ENCODE peak calls at places on chromosomes 1 and 21, in ten cellular contexts. One of them, this sample, is unnamed.

GRCh38 chr1:221783437-221783836 is 41.5 kb upstream of the DUSP10 start:
- DNase-seq in activated naive CD4-positive, alpha-beta T cell: no peak
- DNase-seq in skeletal muscle cell: no peak
- DNase-seq in NCI-H2107: no peak
- DNase-seq in stimulated activated CD8-positive, alpha-beta memory T cell treated with anti-CD3 and anti-CD28 coated beads, Interleukin-15, amount 100 ng/mL, for 24 hours: no peak
- DNase-seq in aorta: no peak
- DNase-seq in GM10248: no peak
- DNase-seq in NCI-H1436: no peak
- DNase-seq in body of pancreas: no peak
- DNase-seq in renal cortical epithelial cell: no peak
- DNase-seq in this sample: no peak

GRCh38 chr1:178241057-178241456 is 147.2 kb downstream of the RASAL2 start:
- DNase-seq in body of pancreas: no peak
- DNase-seq in stimulated activated CD8-positive, alpha-beta memory T cell treated with anti-CD3 and anti-CD28 coated beads, Interleukin-15, amount 100 ng/mL, for 24 hours: no peak
- DNase-seq in aorta: no peak
- DNase-seq in GM10248: no peak
- DNase-seq in activated naive CD4-positive, alpha-beta T cell: no peak
- DNase-seq in NCI-H1436: no peak
- DNase-seq in renal cortical epithelial cell: peak; percentile 49
- DNase-seq in NCI-H2107: no peak
- DNase-seq in skeletal muscle cell: no peak
- DNase-seq in this sample: no peak

GRCh38 chr1:224503161-224504118 is 68.8 kb upstream of the WDR26 start:
- DNase-seq in GM10248: peak; percentile 89
- DNase-seq in activated naive CD4-positive, alpha-beta T cell: no peak
- DNase-seq in skeletal muscle cell: peak; percentile 63
- DNase-seq in body of pancreas: peak; percentile 98
- DNase-seq in renal cortical epithelial cell: peak; percentile 81
- DNase-seq in NCI-H1436: peak; percentile 49
- DNase-seq in NCI-H2107: peak; percentile 60
- DNase-seq in stimulated activated CD8-positive, alpha-beta memory T cell treated with anti-CD3 and anti-CD28 coated beads, Interleukin-15, amount 100 ng/mL, for 24 hours: no peak
- DNase-seq in aorta: peak; percentile 89
- DNase-seq in this sample: peak; percentile 96

GRCh38 chr1:221040716-221041275 is 161.6 kb downstream of the HLX start:
- DNase-seq in NCI-H1436: no peak
- DNase-seq in NCI-H2107: no peak
- DNase-seq in activated naive CD4-positive, alpha-beta T cell: no peak
- DNase-seq in stimulated activated CD8-positive, alpha-beta memory T cell treated with anti-CD3 and anti-CD28 coated beads, Interleukin-15, amount 100 ng/mL, for 24 hours: no peak
- DNase-seq in skeletal muscle cell: no peak
- DNase-seq in body of pancreas: no peak
- DNase-seq in renal cortical epithelial cell: peak; percentile 37
- DNase-seq in GM10248: no peak
- DNase-seq in aorta: no peak
- DNase-seq in this sample: no peak

GRCh38 chr1:21552715-21553114 is 43.5 kb downstream of the ALPL start:
- DNase-seq in activated naive CD4-positive, alpha-beta T cell: no peak
- DNase-seq in renal cortical epithelial cell: peak; percentile 85
- DNase-seq in stimulated activated CD8-positive, alpha-beta memory T cell treated with anti-CD3 and anti-CD28 coated beads, Interleukin-15, amount 100 ng/mL, for 24 hours: no peak
- DNase-seq in NCI-H2107: no peak
- DNase-seq in NCI-H1436: no peak
- DNase-seq in skeletal muscle cell: peak; percentile 87
- DNase-seq in body of pancreas: no peak
- DNase-seq in GM10248: no peak
- DNase-seq in aorta: no peak
- DNase-seq in this sample: no peak

GRCh38 chr1:36175137-36176095 is 19.5 kb downstream of the MAP7D1 start:
- DNase-seq in NCI-H1436: no peak
- DNase-seq in stimulated activated CD8-positive, alpha-beta memory T cell treated with anti-CD3 and anti-CD28 coated beads, Interleukin-15, amount 100 ng/mL, for 24 hours: no peak
- DNase-seq in activated naive CD4-positive, alpha-beta T cell: no peak
- DNase-seq in body of pancreas: peak; percentile 78
- DNase-seq in renal cortical epithelial cell: peak; percentile 63
- DNase-seq in aorta: no peak
- DNase-seq in NCI-H2107: peak; percentile 39
- DNase-seq in GM10248: no peak
- DNase-seq in skeletal muscle cell: no peak
- DNase-seq in this sample: peak; percentile 94

GRCh38 chr1:209900734-209901133 is 37.3 kb upstream of the SYT14 start:
- DNase-seq in NCI-H2107: no peak
- DNase-seq in body of pancreas: no peak
- DNase-seq in skeletal muscle cell: no peak
- DNase-seq in GM10248: no peak
- DNase-seq in aorta: no peak
- DNase-seq in stimulated activated CD8-positive, alpha-beta memory T cell treated with anti-CD3 and anti-CD28 coated beads, Interleukin-15, amount 100 ng/mL, for 24 hours: no peak
- DNase-seq in renal cortical epithelial cell: peak; percentile 90
- DNase-seq in activated naive CD4-positive, alpha-beta T cell: no peak
- DNase-seq in NCI-H1436: no peak
- DNase-seq in this sample: no peak

GRCh38 chr21:42645211-42646075 is 8.0 kb upstream of the PDE9A start:
- DNase-seq in NCI-H1436: no peak
- DNase-seq in stimulated activated CD8-positive, alpha-beta memory T cell treated with anti-CD3 and anti-CD28 coated beads, Interleukin-15, amount 100 ng/mL, for 24 hours: no peak
- DNase-seq in body of pancreas: no peak
- DNase-seq in renal cortical epithelial cell: no peak
- DNase-seq in aorta: peak; percentile 47
- DNase-seq in activated naive CD4-positive, alpha-beta T cell: no peak
- DNase-seq in skeletal muscle cell: no peak
- DNase-seq in GM10248: no peak
- DNase-seq in NCI-H2107: no peak
- DNase-seq in this sample: no peak

GRCh38 chr1:177145102-177145779 is 19.3 kb downstream of the ASTN1 start:
- DNase-seq in GM10248: no peak
- DNase-seq in renal cortical epithelial cell: no peak
- DNase-seq in skeletal muscle cell: no peak
- DNase-seq in activated naive CD4-positive, alpha-beta T cell: no peak
- DNase-seq in body of pancreas: no peak
- DNase-seq in aorta: no peak
- DNase-seq in NCI-H2107: no peak
- DNase-seq in NCI-H1436: no peak
- DNase-seq in stimulated activated CD8-positive, alpha-beta memory T cell treated with anti-CD3 and anti-CD28 coated beads, Interleukin-15, amount 100 ng/mL, for 24 hours: no peak
- DNase-seq in this sample: no peak

GRCh38 chr21:33811147-33812024 is 104.2 kb downstream of the ATP5PO start:
- DNase-seq in aorta: no peak
- DNase-seq in GM10248: no peak
- DNase-seq in body of pancreas: no peak
- DNase-seq in activated naive CD4-positive, alpha-beta T cell: no peak
- DNase-seq in skeletal muscle cell: no peak
- DNase-seq in renal cortical epithelial cell: no peak
- DNase-seq in NCI-H2107: no peak
- DNase-seq in NCI-H1436: no peak
- DNase-seq in stimulated activated CD8-positive, alpha-beta memory T cell treated with anti-CD3 and anti-CD28 coated beads, Interleukin-15, amount 100 ng/mL, for 24 hours: no peak
- DNase-seq in this sample: no peak

GRCh38 chr1:235741294-235741693 is 91.7 kb upstream of the GNG4 start:
- DNase-seq in renal cortical epithelial cell: peak; percentile 28
- DNase-seq in body of pancreas: no peak
- DNase-seq in NCI-H1436: no peak
- DNase-seq in stimulated activated CD8-positive, alpha-beta memory T cell treated with anti-CD3 and anti-CD28 coated beads, Interleukin-15, amount 100 ng/mL, for 24 hours: no peak
- DNase-seq in skeletal muscle cell: no peak
- DNase-seq in activated naive CD4-positive, alpha-beta T cell: no peak
- DNase-seq in aorta: no peak
- DNase-seq in GM10248: no peak
- DNase-seq in NCI-H2107: no peak
- DNase-seq in this sample: no peak

GRCh38 chr1:41492341-41492848 is 7.9 kb upstream of the EDN2 start:
- DNase-seq in stimulated activated CD8-positive, alpha-beta memory T cell treated with anti-CD3 and anti-CD28 coated beads, Interleukin-15, amount 100 ng/mL, for 24 hours: no peak
- DNase-seq in NCI-H1436: no peak
- DNase-seq in renal cortical epithelial cell: no peak
- DNase-seq in activated naive CD4-positive, alpha-beta T cell: no peak
- DNase-seq in skeletal muscle cell: no peak
- DNase-seq in NCI-H2107: no peak
- DNase-seq in GM10248: peak; percentile 69
- DNase-seq in body of pancreas: peak; percentile 50
- DNase-seq in aorta: no peak
- DNase-seq in this sample: no peak

GRCh38 chr21:43740497-43741156 is 21.7 kb downstream of the PDXK start:
- DNase-seq in NCI-H1436: peak; percentile 50
- DNase-seq in aorta: no peak
- DNase-seq in skeletal muscle cell: no peak
- DNase-seq in stimulated activated CD8-positive, alpha-beta memory T cell treated with anti-CD3 and anti-CD28 coated beads, Interleukin-15, amount 100 ng/mL, for 24 hours: no peak
- DNase-seq in GM10248: no peak
- DNase-seq in activated naive CD4-positive, alpha-beta T cell: peak; percentile 5
- DNase-seq in body of pancreas: peak; percentile 77
- DNase-seq in renal cortical epithelial cell: peak; percentile 64
- DNase-seq in NCI-H2107: no peak
- DNase-seq in this sample: peak; percentile 39

GRCh38 chr1:24928631-24929090 is 1.4 kb downstream of the RUNX3 start:
- DNase-seq in body of pancreas: no peak
- DNase-seq in renal cortical epithelial cell: no peak
- DNase-seq in NCI-H1436: no peak
- DNase-seq in stimulated activated CD8-positive, alpha-beta memory T cell treated with anti-CD3 and anti-CD28 coated beads, Interleukin-15, amount 100 ng/mL, for 24 hours: no peak
- DNase-seq in activated naive CD4-positive, alpha-beta T cell: peak; percentile 44
- DNase-seq in NCI-H2107: no peak
- DNase-seq in aorta: peak; percentile 69
- DNase-seq in skeletal muscle cell: no peak
- DNase-seq in GM10248: no peak
- DNase-seq in this sample: no peak

GRCh38 chr1:221159608-221160007 is 280.4 kb downstream of the HLX start:
- DNase-seq in skeletal muscle cell: no peak
- DNase-seq in body of pancreas: no peak
- DNase-seq in NCI-H1436: peak; percentile 8
- DNase-seq in aorta: no peak
- DNase-seq in renal cortical epithelial cell: no peak
- DNase-seq in GM10248: no peak
- DNase-seq in NCI-H2107: no peak
- DNase-seq in activated naive CD4-positive, alpha-beta T cell: no peak
- DNase-seq in stimulated activated CD8-positive, alpha-beta memory T cell treated with anti-CD3 and anti-CD28 coated beads, Interleukin-15, amount 100 ng/mL, for 24 hours: no peak
- DNase-seq in this sample: no peak

GRCh38 chr1:229139320-229139719 is 131.6 kb upstream of the RAB4A start:
- DNase-seq in renal cortical epithelial cell: no peak
- DNase-seq in skeletal muscle cell: no peak
- DNase-seq in aorta: no peak
- DNase-seq in stimulated activated CD8-positive, alpha-beta memory T cell treated with anti-CD3 and anti-CD28 coated beads, Interleukin-15, amount 100 ng/mL, for 24 hours: no peak
- DNase-seq in body of pancreas: no peak
- DNase-seq in activated naive CD4-positive, alpha-beta T cell: no peak
- DNase-seq in NCI-H1436: no peak
- DNase-seq in NCI-H2107: no peak
- DNase-seq in GM10248: peak; percentile 35
- DNase-seq in this sample: no peak

GRCh38 chr1:165884690-165885304 is 57.4 kb downstream of the UCK2 start:
- DNase-seq in stimulated activated CD8-positive, alpha-beta memory T cell treated with anti-CD3 and anti-CD28 coated beads, Interleukin-15, amount 100 ng/mL, for 24 hours: no peak
- DNase-seq in aorta: no peak
- DNase-seq in GM10248: no peak
- DNase-seq in renal cortical epithelial cell: no peak
- DNase-seq in NCI-H1436: no peak
- DNase-seq in skeletal muscle cell: no peak
- DNase-seq in body of pancreas: no peak
- DNase-seq in activated naive CD4-positive, alpha-beta T cell: no peak
- DNase-seq in NCI-H2107: no peak
- DNase-seq in this sample: no peak

GRCh38 chr1:8705104-8705503 is 112.3 kb downstream of the RERE start:
- DNase-seq in activated naive CD4-positive, alpha-beta T cell: no peak
- DNase-seq in NCI-H1436: no peak
- DNase-seq in skeletal muscle cell: no peak
- DNase-seq in renal cortical epithelial cell: no peak
- DNase-seq in body of pancreas: peak; percentile 61
- DNase-seq in stimulated activated CD8-positive, alpha-beta memory T cell treated with anti-CD3 and anti-CD28 coated beads, Interleukin-15, amount 100 ng/mL, for 24 hours: no peak
- DNase-seq in GM10248: no peak
- DNase-seq in NCI-H2107: no peak
- DNase-seq in aorta: no peak
- DNase-seq in this sample: no peak

GRCh38 chr1:189669846-189670245 is 807.8 kb downstream of the BRINP3 start:
- DNase-seq in GM10248: no peak
- DNase-seq in skeletal muscle cell: peak; percentile 31
- DNase-seq in activated naive CD4-positive, alpha-beta T cell: no peak
- DNase-seq in NCI-H1436: no peak
- DNase-seq in aorta: no peak
- DNase-seq in renal cortical epithelial cell: peak; percentile 23
- DNase-seq in NCI-H2107: no peak
- DNase-seq in stimulated activated CD8-positive, alpha-beta memory T cell treated with anti-CD3 and anti-CD28 coated beads, Interleukin-15, amount 100 ng/mL, for 24 hours: no peak
- DNase-seq in body of pancreas: no peak
- DNase-seq in this sample: no peak